ENCODE peak calls at places on chromosomes 1 and 21, in seven cellular contexts. One of them, this sample, is unnamed.

GRCh38 chr21:20802631-20803260 is 195.5 kb upstream of the NCAM2 start:
- DNase-seq in HEK293T: no peak
- DNase-seq in HCT116: no peak
- DNase-seq in HepG2: no peak
- DNase-seq in H1: no peak
- DNase-seq in K562: no peak
- DNase-seq in GM12878: no peak
- DNase-seq in this sample: no peak

GRCh38 chr1:204437796-204438570 is 26.4 kb upstream of the PPP1R15B start:
- DNase-seq in HEK293T: no peak
- DNase-seq in HCT116: no peak
- DNase-seq in HepG2: no peak
- DNase-seq in H1: no peak
- DNase-seq in K562: no peak
- DNase-seq in GM12878: no peak
- DNase-seq in this sample: no peak

GRCh38 chr1:169957884-169958283 is 64.2 kb upstream of the SCYL3 start:
- DNase-seq in HEK293T: no peak
- DNase-seq in HCT116: no peak
- DNase-seq in HepG2: no peak
- DNase-seq in H1: no peak
- DNase-seq in K562: no peak
- DNase-seq in GM12878: no peak
- DNase-seq in this sample: no peak

GRCh38 chr1:102970496-102971078 is 137.7 kb downstream of the COL11A1 start:
- DNase-seq in HEK293T: peak
- DNase-seq in HCT116: peak
- DNase-seq in HepG2: peak
- DNase-seq in H1: peak
- DNase-seq in K562: peak
- DNase-seq in GM12878: no peak
- DNase-seq in this sample: peak

GRCh38 chr1:19504796-19505693 is 19.7 kb upstream of the CAPZB start:
- DNase-seq in HEK293T: no peak
- DNase-seq in HCT116: no peak
- DNase-seq in HepG2: no peak
- DNase-seq in H1: no peak
- DNase-seq in K562: no peak
- DNase-seq in GM12878: no peak
- DNase-seq in this sample: no peak

GRCh38 chr1:28437924-28438699 is 67.7 kb upstream of the RCC1 start:
- DNase-seq in HEK293T: peak
- DNase-seq in HCT116: peak
- DNase-seq in HepG2: peak
- DNase-seq in H1: no peak
- DNase-seq in K562: peak
- DNase-seq in GM12878: no peak
- DNase-seq in this sample: peak

GRCh38 chr1:58316141-58316540 is 230.4 kb downstream of the OMA1 start:
- DNase-seq in HEK293T: no peak
- DNase-seq in HCT116: no peak
- DNase-seq in HepG2: no peak
- DNase-seq in H1: no peak
- DNase-seq in K562: no peak
- DNase-seq in GM12878: no peak
- DNase-seq in this sample: no peak

GRCh38 chr1:61162513-61163274 is 80.3 kb downstream of the NFIA start:
- DNase-seq in HEK293T: no peak
- DNase-seq in HCT116: no peak
- DNase-seq in HepG2: no peak
- DNase-seq in H1: no peak
- DNase-seq in K562: peak
- DNase-seq in GM12878: no peak
- DNase-seq in this sample: no peak

GRCh38 chr21:32524010-32524719 is 61.2 kb downstream of the TCP10L start:
- DNase-seq in HEK293T: no peak
- DNase-seq in HCT116: no peak
- DNase-seq in HepG2: no peak
- DNase-seq in H1: no peak
- DNase-seq in K562: no peak
- DNase-seq in GM12878: no peak
- DNase-seq in this sample: no peak

GRCh38 chr21:43827015-43827611 is 37.7 kb downstream of the RRP1 start:
- DNase-seq in HEK293T: no peak
- DNase-seq in HCT116: peak
- DNase-seq in HepG2: no peak
- DNase-seq in H1: no peak
- DNase-seq in K562: no peak
- DNase-seq in GM12878: no peak
- DNase-seq in this sample: no peak

GRCh38 chr1:15508700-15509487 is 15.1 kb downstream of the CASP9 start:
- DNase-seq in HEK293T: no peak
- DNase-seq in HCT116: no peak
- DNase-seq in HepG2: no peak
- DNase-seq in H1: peak
- DNase-seq in K562: no peak
- DNase-seq in GM12878: no peak
- DNase-seq in this sample: peak

GRCh38 chr1:99548924-99549605 is 96.8 kb upstream of the PALMD start:
- DNase-seq in HEK293T: no peak
- DNase-seq in HCT116: no peak
- DNase-seq in HepG2: no peak
- DNase-seq in H1: no peak
- DNase-seq in K562: no peak
- DNase-seq in GM12878: no peak
- DNase-seq in this sample: no peak

GRCh38 chr1:159996653-159997052 is 35.1 kb downstream of the PIGM start:
- DNase-seq in HEK293T: no peak
- DNase-seq in HCT116: no peak
- DNase-seq in HepG2: no peak
- DNase-seq in H1: peak
- DNase-seq in K562: no peak
- DNase-seq in GM12878: no peak
- DNase-seq in this sample: no peak

GRCh38 chr1:58779837-58780585 is 3.8 kb downstream of the JUN start:
- DNase-seq in HEK293T: peak
- DNase-seq in HCT116: no peak
- DNase-seq in HepG2: peak
- DNase-seq in H1: no peak
- DNase-seq in K562: no peak
- DNase-seq in GM12878: no peak
- DNase-seq in this sample: no peak

GRCh38 chr1:203026666-203027663 is 674 bp downstream of the PPFIA4 start:
- DNase-seq in HEK293T: peak
- DNase-seq in HCT116: no peak
- DNase-seq in HepG2: no peak
- DNase-seq in H1: no peak
- DNase-seq in K562: peak
- DNase-seq in GM12878: no peak
- DNase-seq in this sample: peak

GRCh38 chr1:9449106-9449627 is 90.1 kb upstream of the SLC25A33 start:
- DNase-seq in HEK293T: no peak
- DNase-seq in HCT116: no peak
- DNase-seq in HepG2: peak
- DNase-seq in H1: no peak
- DNase-seq in K562: no peak
- DNase-seq in GM12878: no peak
- DNase-seq in this sample: no peak

GRCh38 chr1:22749919-22750670 is 39.5 kb downstream of the EPHB2 start:
- DNase-seq in HEK293T: no peak
- DNase-seq in HCT116: peak
- DNase-seq in HepG2: no peak
- DNase-seq in H1: no peak
- DNase-seq in K562: no peak
- DNase-seq in GM12878: peak
- DNase-seq in this sample: no peak

GRCh38 chr1:85379203-85380136 is 85.5 kb downstream of the DDAH1 start:
- DNase-seq in HEK293T: no peak
- DNase-seq in HCT116: no peak
- DNase-seq in HepG2: no peak
- DNase-seq in H1: no peak
- DNase-seq in K562: no peak
- DNase-seq in GM12878: no peak
- DNase-seq in this sample: no peak
- TF ChIP-seq SP1 in HEK293T: no peak
- TF ChIP-seq SP1 in HCT116: no peak
- TF ChIP-seq SP1 in HepG2: no peak
- TF ChIP-seq SP1 in H1: no peak
- TF ChIP-seq SP1 in K562: no peak
- TF ChIP-seq SP1 in GM12878: no peak
- TF ChIP-seq SP1 in this sample: no peak

GRCh38 chr1:180528868-180529470 is 26.6 kb upstream of the ACBD6 start:
- DNase-seq in HEK293T: no peak
- DNase-seq in HCT116: no peak
- DNase-seq in HepG2: no peak
- DNase-seq in H1: no peak
- DNase-seq in K562: no peak
- DNase-seq in GM12878: no peak
- DNase-seq in this sample: no peak

GRCh38 chr1:180532854-180533253 is 25.9 kb upstream of the OVAAL start:
- DNase-seq in HEK293T: no peak
- DNase-seq in HCT116: no peak
- DNase-seq in HepG2: no peak
- DNase-seq in H1: no peak
- DNase-seq in K562: no peak
- DNase-seq in GM12878: no peak
- DNase-seq in this sample: no peak

GRCh38 chr1:180527270-180527669 is 24.9 kb upstream of the ACBD6 start:
- DNase-seq in HEK293T: no peak
- DNase-seq in HCT116: no peak
- DNase-seq in HepG2: peak
- DNase-seq in H1: no peak
- DNase-seq in K562: peak
- DNase-seq in GM12878: no peak
- DNase-seq in this sample: no peak

GRCh38 chr1:180533571-180533987 is 25.2 kb upstream of the OVAAL start:
- DNase-seq in HEK293T: peak
- DNase-seq in HCT116: peak
- DNase-seq in HepG2: peak
- DNase-seq in H1: peak
- DNase-seq in K562: peak
- DNase-seq in GM12878: no peak
- DNase-seq in this sample: peak

DNA sequence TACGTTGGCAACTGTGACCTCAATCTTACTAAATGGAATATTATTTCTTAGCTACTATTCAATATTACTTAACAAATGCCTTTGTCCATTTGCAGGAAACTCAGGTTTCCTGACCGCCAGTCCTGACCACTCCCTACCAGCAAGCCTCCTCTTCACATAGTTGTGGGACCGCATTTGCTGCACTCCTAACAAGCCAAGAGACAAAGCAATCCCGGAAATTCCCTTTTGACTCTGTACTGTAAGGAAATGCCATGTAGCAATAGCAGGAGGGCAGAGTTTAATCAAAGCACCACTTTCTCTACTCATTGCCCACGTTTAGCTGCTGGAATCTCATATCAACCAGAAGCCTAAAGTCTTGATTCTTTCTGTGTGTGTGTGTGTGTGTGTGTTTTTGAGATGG is 28.1 kb upstream of the ACBD6 start:
- DNase-seq in HEK293T: no peak
- DNase-seq in HCT116: no peak
- DNase-seq in HepG2: peak
- DNase-seq in H1: no peak
- DNase-seq in K562: no peak
- DNase-seq in GM12878: no peak
- DNase-seq in this sample: no peak
- TF ChIP-seq SP1 in HEK293T: no peak
- TF ChIP-seq SP1 in HCT116: no peak
- TF ChIP-seq SP1 in HepG2: no peak
- TF ChIP-seq SP1 in H1: no peak
- TF ChIP-seq SP1 in K562: no peak
- TF ChIP-seq SP1 in GM12878: no peak
- TF ChIP-seq SP1 in this sample: no peak

DNA sequence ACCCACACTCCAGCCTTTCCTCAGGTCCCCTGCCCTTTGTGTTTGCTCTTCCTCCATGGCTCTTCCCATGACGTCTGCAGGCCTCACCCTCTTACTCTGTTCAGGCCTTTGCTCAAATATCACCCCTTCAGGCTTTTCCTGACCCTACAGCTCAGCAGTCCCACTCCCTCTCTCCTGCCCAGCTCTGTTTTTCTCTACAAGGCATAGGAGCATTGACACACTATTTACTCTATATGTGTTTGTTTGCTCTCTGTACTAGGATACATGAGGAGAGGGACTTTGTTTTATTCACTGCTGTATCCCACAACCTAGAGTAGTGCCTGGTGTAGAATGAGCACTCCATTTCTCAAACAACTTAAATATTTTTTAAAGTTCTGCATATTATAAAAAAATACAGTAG is 107.4 kb upstream of the COA6 start:
- DNase-seq in HEK293T: no peak
- DNase-seq in HCT116: no peak
- DNase-seq in HepG2: peak
- DNase-seq in H1: no peak
- DNase-seq in K562: no peak
- DNase-seq in GM12878: no peak
- DNase-seq in this sample: no peak
- TF ChIP-seq SP1 in HEK293T: no peak
- TF ChIP-seq SP1 in HCT116: no peak
- TF ChIP-seq SP1 in HepG2: no peak
- TF ChIP-seq SP1 in H1: no peak
- TF ChIP-seq SP1 in K562: no peak
- TF ChIP-seq SP1 in GM12878: no peak
- TF ChIP-seq SP1 in this sample: no peak

GRCh38 chr1:240499012-240499411 is 112.9 kb downstream of the GREM2 start:
- DNase-seq in HEK293T: no peak
- DNase-seq in HCT116: no peak
- DNase-seq in HepG2: no peak
- DNase-seq in H1: no peak
- DNase-seq in K562: peak
- DNase-seq in GM12878: no peak
- DNase-seq in this sample: no peak

GRCh38 chr1:240503558-240503957 is 108.4 kb downstream of the GREM2 start:
- DNase-seq in HEK293T: no peak
- DNase-seq in HCT116: no peak
- DNase-seq in HepG2: no peak
- DNase-seq in H1: no peak
- DNase-seq in K562: no peak
- DNase-seq in GM12878: no peak
- DNase-seq in this sample: no peak

GRCh38 chr1:240500681-240501080 is 111.3 kb downstream of the GREM2 start:
- DNase-seq in HEK293T: no peak
- DNase-seq in HCT116: no peak
- DNase-seq in HepG2: no peak
- DNase-seq in H1: no peak
- DNase-seq in K562: no peak
- DNase-seq in GM12878: no peak
- DNase-seq in this sample: no peak

GRCh38 chr1:240498335-240498734 is 113.6 kb downstream of the GREM2 start:
- DNase-seq in HEK293T: no peak
- DNase-seq in HCT116: no peak
- DNase-seq in HepG2: no peak
- DNase-seq in H1: no peak
- DNase-seq in K562: no peak
- DNase-seq in GM12878: no peak
- DNase-seq in this sample: no peak

DNA sequence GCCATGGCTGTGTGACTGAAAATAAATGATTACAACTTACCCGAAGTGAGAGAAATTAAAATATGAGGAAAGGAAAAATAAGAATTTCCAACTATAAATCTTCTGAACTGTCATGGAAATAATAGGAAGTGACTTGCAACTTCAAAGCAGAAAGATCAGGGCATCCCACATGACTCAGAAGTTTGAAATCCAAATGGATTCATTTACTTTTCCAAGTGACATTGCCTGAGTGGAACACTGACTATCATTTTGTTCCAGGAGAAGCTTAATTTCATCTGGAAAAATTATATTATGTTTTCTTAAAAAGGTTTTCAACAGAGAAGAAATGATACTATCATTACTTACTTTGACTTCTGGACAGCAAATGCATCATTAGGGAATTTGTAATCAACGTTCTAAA is 110.8 kb downstream of the GREM2 start:
- DNase-seq in HEK293T: no peak
- DNase-seq in HCT116: no peak
- DNase-seq in HepG2: no peak
- DNase-seq in H1: no peak
- DNase-seq in K562: no peak
- DNase-seq in GM12878: no peak
- DNase-seq in this sample: no peak
- TF ChIP-seq SP1 in HEK293T: no peak
- TF ChIP-seq SP1 in HCT116: no peak
- TF ChIP-seq SP1 in HepG2: no peak
- TF ChIP-seq SP1 in H1: no peak
- TF ChIP-seq SP1 in K562: no peak
- TF ChIP-seq SP1 in GM12878: no peak
- TF ChIP-seq SP1 in this sample: no peak